ENCODE peak calls at places on chromosomes 2 and 18, in five cellular contexts. One of them, this sample, is unnamed.

GRCh38 chr2:42095923-42096408 is 48.1 kb downstream of the PKDCC start:
- DNase-seq in CD8-positive, alpha-beta T cell: peak
- DNase-seq in prostate gland: peak
- DNase-seq in astrocyte of the cerebellum: peak
- DNase-seq in uterus: peak
- DNase-seq in this sample: peak

GRCh38 chr2:98829586-98830270 is 98.8 kb upstream of the MGAT4A start:
- DNase-seq in prostate gland: no peak
- DNase-seq in astrocyte of the cerebellum: no peak
- DNase-seq in uterus: no peak
- DNase-seq in CD8-positive, alpha-beta T cell: no peak
- DNase-seq in this sample: no peak

GRCh38 chr2:71943238-71944182 is 204.2 kb downstream of the CYP26B1 start:
- DNase-seq in astrocyte of the cerebellum: no peak
- DNase-seq in prostate gland: peak
- DNase-seq in CD8-positive, alpha-beta T cell: no peak
- DNase-seq in uterus: peak
- DNase-seq in this sample: no peak

GRCh38 chr2:241598061-241598460 is 38.9 kb downstream of the THAP4 start:
- DNase-seq in astrocyte of the cerebellum: no peak
- DNase-seq in uterus: peak
- DNase-seq in CD8-positive, alpha-beta T cell: no peak
- DNase-seq in prostate gland: no peak
- DNase-seq in this sample: no peak

GRCh38 chr2:18659891-18660290 is 70.5 kb upstream of the NT5C1B start:
- DNase-seq in CD8-positive, alpha-beta T cell: no peak
- DNase-seq in uterus: no peak
- DNase-seq in prostate gland: no peak
- DNase-seq in astrocyte of the cerebellum: no peak
- DNase-seq in this sample: no peak

GRCh38 chr2:109345653-109346165 is 216.7 kb downstream of the SH3RF3 start:
- DNase-seq in prostate gland: peak
- DNase-seq in astrocyte of the cerebellum: no peak
- DNase-seq in CD8-positive, alpha-beta T cell: no peak
- DNase-seq in uterus: no peak
- DNase-seq in this sample: no peak

GRCh38 chr2:36708119-36708741 is 11.7 kb downstream of the VIT start:
- DNase-seq in CD8-positive, alpha-beta T cell: no peak
- DNase-seq in prostate gland: no peak
- DNase-seq in uterus: no peak
- DNase-seq in astrocyte of the cerebellum: no peak
- DNase-seq in this sample: no peak

GRCh38 chr2:169365093-169365483 is 2.8 kb upstream of the LRP2 start:
- DNase-seq in CD8-positive, alpha-beta T cell: no peak
- DNase-seq in uterus: no peak
- DNase-seq in prostate gland: no peak
- DNase-seq in astrocyte of the cerebellum: no peak
- DNase-seq in this sample: no peak

GRCh38 chr2:182247831-182248230 is 179.0 kb downstream of the PDE1A start:
- DNase-seq in prostate gland: no peak
- DNase-seq in astrocyte of the cerebellum: no peak
- DNase-seq in CD8-positive, alpha-beta T cell: no peak
- DNase-seq in uterus: no peak
- DNase-seq in this sample: no peak

GRCh38 chr2:187716301-187716700 is 162.1 kb upstream of the TFPI start:
- DNase-seq in prostate gland: no peak
- DNase-seq in astrocyte of the cerebellum: no peak
- DNase-seq in uterus: no peak
- DNase-seq in CD8-positive, alpha-beta T cell: no peak
- DNase-seq in this sample: no peak

GRCh38 chr18:46559296-46559695 is 97.7 kb downstream of the LOXHD1 start:
- DNase-seq in CD8-positive, alpha-beta T cell: no peak
- DNase-seq in prostate gland: no peak
- DNase-seq in uterus: no peak
- DNase-seq in astrocyte of the cerebellum: no peak
- DNase-seq in this sample: no peak

GRCh38 chr2:1594281-1595171 is 149.8 kb downstream of the PXDN start:
- DNase-seq in uterus: peak
- DNase-seq in astrocyte of the cerebellum: no peak
- DNase-seq in CD8-positive, alpha-beta T cell: no peak
- DNase-seq in prostate gland: no peak
- DNase-seq in this sample: no peak

GRCh38 chr2:1591978-1592907 is 152.1 kb downstream of the PXDN start:
- DNase-seq in CD8-positive, alpha-beta T cell: no peak
- DNase-seq in uterus: peak
- DNase-seq in prostate gland: peak
- DNase-seq in astrocyte of the cerebellum: peak
- DNase-seq in this sample: no peak

GRCh38 chr2:1591461-1591770 is 152.9 kb downstream of the PXDN start:
- DNase-seq in prostate gland: no peak
- DNase-seq in uterus: no peak
- DNase-seq in astrocyte of the cerebellum: no peak
- DNase-seq in CD8-positive, alpha-beta T cell: no peak
- DNase-seq in this sample: no peak

GRCh38 chr2:1595274-1595673 is 149.0 kb downstream of the PXDN start:
- DNase-seq in CD8-positive, alpha-beta T cell: no peak
- DNase-seq in astrocyte of the cerebellum: no peak
- DNase-seq in prostate gland: no peak
- DNase-seq in uterus: no peak
- DNase-seq in this sample: no peak

DNA sequence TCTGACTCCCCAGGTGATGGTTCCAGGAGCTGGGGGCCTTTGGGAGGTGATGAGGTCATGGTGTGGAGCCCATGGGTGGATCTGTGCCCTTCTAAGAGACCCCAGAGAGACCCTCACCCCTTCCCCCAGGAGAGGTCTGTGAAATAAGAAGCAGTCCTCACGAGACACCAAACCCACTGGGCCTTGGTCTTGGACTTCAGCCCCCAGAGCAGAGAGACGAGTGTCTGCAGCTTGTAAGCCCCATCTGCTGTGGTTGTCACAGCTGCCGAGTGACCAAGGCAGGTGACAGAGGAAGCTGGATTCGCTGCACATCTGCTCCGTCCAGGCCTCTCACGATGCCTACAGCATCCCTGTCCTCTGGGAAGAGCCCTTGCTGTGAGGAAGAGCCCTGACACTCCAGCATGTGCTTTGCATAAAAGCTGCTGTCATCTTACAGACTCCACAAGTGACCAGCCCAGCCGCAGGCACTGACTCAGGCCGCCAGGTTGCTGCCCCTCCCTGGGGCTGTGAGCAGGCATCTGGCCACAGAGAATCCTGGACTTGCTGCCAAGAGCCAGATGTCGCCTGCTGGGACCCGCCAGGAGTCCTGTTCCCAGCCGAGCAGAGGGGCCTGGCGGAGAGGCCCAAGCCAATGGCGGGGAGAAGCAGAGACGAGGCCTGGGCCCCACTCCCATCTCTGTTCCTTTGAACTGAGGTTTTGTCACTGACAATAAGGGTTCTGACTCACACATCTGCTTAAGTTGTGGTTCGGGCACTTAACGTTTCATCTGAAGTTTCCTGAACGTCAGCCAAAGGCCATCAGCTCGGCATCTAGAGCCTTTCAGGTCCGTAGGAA is 150.7 kb downstream of the PXDN start:
- DNase-seq in astrocyte of the cerebellum: peak
- DNase-seq in CD8-positive, alpha-beta T cell: no peak
- DNase-seq in uterus: no peak
- DNase-seq in prostate gland: no peak
- DNase-seq in this sample: no peak
- TF ChIP-seq CTCF in astrocyte of the cerebellum: no peak
- TF ChIP-seq CTCF in CD8-positive, alpha-beta T cell: no peak
- TF ChIP-seq CTCF in uterus: no peak
- TF ChIP-seq CTCF in prostate gland: no peak
- TF ChIP-seq CTCF in this sample: no peak

GRCh38 chr2:140698736-140699135 is 1432.1 kb downstream of the LRP1B start:
- DNase-seq in astrocyte of the cerebellum: no peak
- DNase-seq in CD8-positive, alpha-beta T cell: no peak
- DNase-seq in uterus: no peak
- DNase-seq in prostate gland: no peak
- DNase-seq in this sample: no peak

GRCh38 chr2:140696449-140696848 is 1434.4 kb downstream of the LRP1B start:
- DNase-seq in uterus: no peak
- DNase-seq in astrocyte of the cerebellum: no peak
- DNase-seq in prostate gland: no peak
- DNase-seq in CD8-positive, alpha-beta T cell: no peak
- DNase-seq in this sample: no peak

DNA sequence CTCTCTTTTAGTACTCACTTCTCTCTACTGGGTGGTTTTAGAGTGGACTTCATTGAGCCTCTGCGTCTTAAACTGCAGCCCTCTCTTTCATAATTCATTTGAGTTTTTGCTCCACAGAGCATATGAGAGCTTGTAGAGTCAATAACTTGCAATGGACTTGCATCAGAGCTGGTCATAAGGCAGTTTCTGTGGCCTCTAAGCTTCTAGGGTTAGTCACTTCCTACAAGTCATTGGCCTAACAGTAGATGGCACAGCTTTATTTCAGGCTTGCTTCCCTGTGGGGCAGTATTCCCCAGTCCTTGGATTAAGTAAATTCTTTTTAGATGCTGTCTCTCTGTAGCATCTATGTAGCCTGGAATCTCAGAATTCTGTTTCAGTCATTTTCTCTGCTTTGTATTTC is 1435.7 kb downstream of the LRP1B start:
- DNase-seq in uterus: no peak
- DNase-seq in CD8-positive, alpha-beta T cell: no peak
- DNase-seq in prostate gland: no peak
- DNase-seq in astrocyte of the cerebellum: no peak
- DNase-seq in this sample: peak
- TF ChIP-seq CTCF in uterus: no peak
- TF ChIP-seq CTCF in CD8-positive, alpha-beta T cell: no peak
- TF ChIP-seq CTCF in prostate gland: no peak
- TF ChIP-seq CTCF in astrocyte of the cerebellum: no peak
- TF ChIP-seq CTCF in this sample: no peak

DNA sequence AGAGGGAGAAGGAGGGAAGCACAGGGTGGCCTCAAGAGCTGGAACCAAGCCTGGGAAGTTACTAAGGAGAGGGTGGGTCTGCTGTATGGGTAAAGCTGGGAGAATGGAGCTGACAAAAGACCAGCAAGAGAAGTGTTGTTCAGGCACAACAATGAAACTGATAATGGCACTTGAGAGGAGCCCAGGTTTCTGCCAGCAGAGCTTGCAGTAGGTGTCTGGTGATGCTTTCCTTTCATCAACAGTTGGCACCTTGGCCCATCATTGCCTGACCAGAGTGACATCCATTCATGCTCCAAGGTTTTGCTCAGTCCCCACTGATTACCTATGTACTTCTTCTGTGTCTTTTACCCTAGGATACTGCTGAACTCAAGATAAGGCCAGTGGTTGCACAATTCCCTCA is 92.9 kb upstream of the CXCR4 start:
- DNase-seq in uterus: no peak
- DNase-seq in astrocyte of the cerebellum: no peak
- DNase-seq in prostate gland: no peak
- DNase-seq in CD8-positive, alpha-beta T cell: no peak
- DNase-seq in this sample: no peak
- TF ChIP-seq CTCF in uterus: no peak
- TF ChIP-seq CTCF in astrocyte of the cerebellum: no peak
- TF ChIP-seq CTCF in prostate gland: no peak
- TF ChIP-seq CTCF in CD8-positive, alpha-beta T cell: no peak
- TF ChIP-seq CTCF in this sample: no peak

GRCh38 chr2:113187771-113188170 is 14.0 kb downstream of the PSD4 start:
- DNase-seq in uterus: no peak
- DNase-seq in CD8-positive, alpha-beta T cell: no peak
- DNase-seq in prostate gland: no peak
- DNase-seq in astrocyte of the cerebellum: no peak
- DNase-seq in this sample: no peak

GRCh38 chr2:113195923-113196501 is 22.2 kb downstream of the PSD4 start:
- DNase-seq in CD8-positive, alpha-beta T cell: no peak
- DNase-seq in prostate gland: no peak
- DNase-seq in uterus: no peak
- DNase-seq in astrocyte of the cerebellum: no peak
- DNase-seq in this sample: no peak

GRCh38 chr2:113197347-113198047 is 23.7 kb downstream of the PSD4 start:
- DNase-seq in astrocyte of the cerebellum: no peak
- DNase-seq in uterus: no peak
- DNase-seq in CD8-positive, alpha-beta T cell: no peak
- DNase-seq in prostate gland: no peak
- DNase-seq in this sample: no peak

GRCh38 chr2:113196839-113197238 is 23.1 kb downstream of the PSD4 start:
- DNase-seq in uterus: no peak
- DNase-seq in astrocyte of the cerebellum: no peak
- DNase-seq in CD8-positive, alpha-beta T cell: no peak
- DNase-seq in prostate gland: no peak
- DNase-seq in this sample: no peak

DNA sequence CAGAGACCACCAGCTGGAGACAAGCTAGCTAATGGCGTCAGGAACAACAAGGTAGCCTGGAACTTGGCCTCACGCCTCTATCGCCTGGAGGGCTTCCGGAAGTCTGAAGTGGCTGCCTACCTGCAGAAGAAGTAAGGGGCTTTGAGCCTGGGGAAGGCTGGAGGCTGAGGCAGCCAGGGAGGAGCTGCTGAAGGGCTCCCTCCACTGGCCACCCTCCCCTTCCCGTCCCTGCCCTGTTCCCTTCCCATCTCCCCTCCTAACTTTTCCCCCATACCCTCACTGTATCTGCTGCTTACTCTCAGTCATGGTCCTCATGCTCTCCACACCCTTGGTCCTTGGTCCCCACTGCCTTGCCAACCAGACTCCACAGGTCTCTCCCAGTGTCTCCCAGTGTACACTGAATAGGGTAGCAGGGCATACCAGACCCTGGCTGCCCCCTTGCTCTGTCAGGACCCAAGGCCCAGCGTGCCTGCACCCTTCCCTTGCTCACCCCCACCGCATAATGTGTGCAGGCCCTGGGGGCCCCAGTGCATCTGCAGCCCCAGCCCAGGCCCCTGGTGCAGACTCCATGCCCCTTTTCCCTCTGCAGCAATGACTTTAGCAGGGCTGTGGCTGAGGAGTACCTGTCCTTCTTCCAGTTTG is 18.8 kb downstream of the PSD4 start:
- DNase-seq in astrocyte of the cerebellum: no peak
- DNase-seq in uterus: no peak
- DNase-seq in CD8-positive, alpha-beta T cell: no peak
- DNase-seq in prostate gland: no peak
- DNase-seq in this sample: no peak
- TF ChIP-seq CTCF in astrocyte of the cerebellum: peak
- TF ChIP-seq CTCF in uterus: no peak
- TF ChIP-seq CTCF in CD8-positive, alpha-beta T cell: no peak
- TF ChIP-seq CTCF in prostate gland: no peak
- TF ChIP-seq CTCF in this sample: no peak

DNA sequence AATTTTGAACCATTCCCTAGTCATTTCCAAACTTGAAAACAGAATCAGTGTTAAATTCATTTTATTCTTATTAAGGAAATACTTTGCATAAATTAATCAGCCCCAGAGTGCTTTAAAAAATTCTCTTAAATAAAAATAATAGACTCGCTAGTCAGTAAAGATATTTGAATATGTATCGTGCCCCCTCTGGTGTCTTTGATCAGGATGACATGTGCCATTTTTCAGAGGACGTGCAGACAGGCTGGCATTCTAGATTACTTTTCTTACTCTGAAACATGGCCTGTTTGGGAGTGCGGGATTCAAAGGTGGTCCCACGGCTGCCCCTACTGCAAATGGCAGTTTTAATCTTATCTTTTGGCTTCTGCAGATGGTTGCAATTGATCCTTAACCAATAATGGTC is 5.5 kb upstream of the MROH2A start:
- DNase-seq in CD8-positive, alpha-beta T cell: no peak
- DNase-seq in astrocyte of the cerebellum: no peak
- DNase-seq in uterus: no peak
- DNase-seq in prostate gland: no peak
- DNase-seq in this sample: no peak
- TF ChIP-seq CTCF in CD8-positive, alpha-beta T cell: no peak
- TF ChIP-seq CTCF in astrocyte of the cerebellum: no peak
- TF ChIP-seq CTCF in uterus: no peak
- TF ChIP-seq CTCF in prostate gland: no peak
- TF ChIP-seq CTCF in this sample: no peak